ENCODE peak calls at places on chromosomes 4 and X, in seven cellular contexts. Y, V, B, J, R, G and C are unnamed samples.

GRCh38 chrX:115330498-115331138 is 41.1 kb downstream of the LUZP4 start:
- DNase-seq in Y (peak), V (peak), B (peak), J (no peak), R (peak), G (no peak), C (peak)

GRCh38 chrX:10098235-10098819 is 58.4 kb upstream of the CLCN4 start:
- DNase-seq in Y (no peak), V (no peak), B (no peak), J (no peak), R (no peak), G (no peak), C (no peak)

GRCh38 chr4:6372649-6373525 is 99.5 kb downstream of the PPP2R2C start:
- DNase-seq in Y (no peak), V (peak), B (no peak), J (no peak), R (no peak), G (no peak), C (no peak)

GRCh38 chr4:34619531-34620109 is 1624.7 kb downstream of the ARAP2 start:
- DNase-seq in Y (no peak), V (no peak), B (no peak), J (no peak), R (no peak), G (no peak), C (no peak)

GRCh38 chr4:140856692-140857091 is 100.5 kb upstream of the TBC1D9 start:
- DNase-seq in Y (no peak), V (peak), B (peak), J (no peak), R (no peak), G (peak), C (peak)

GRCh38 chrX:40062525-40063193 is 35.1 kb downstream of the BCOR start:
- DNase-seq in Y (no peak), V (no peak), B (peak), J (no peak), R (no peak), G (no peak), C (no peak)

GRCh38 chrX:107676559-107677378 is 48.5 kb downstream of the PRPS1 start:
- DNase-seq in Y (peak), V (peak), B (peak), J (peak), R (no peak), G (peak), C (no peak)

GRCh38 chr4:71189471-71189870 is 149.3 kb upstream of the SLC4A4 start:
- DNase-seq in Y (no peak), V (no peak), B (no peak), J (peak), R (no peak), G (no peak), C (no peak)

GRCh38 chr4:139934786-139935330 is 219.1 kb downstream of the MAML3 start:
- DNase-seq in Y (no peak), V (no peak), B (no peak), J (no peak), R (no peak), G (peak), C (peak)

GRCh38 chr4:155809835-155810234 is 51.0 kb downstream of the GUCY1B1 start:
- DNase-seq in Y (no peak), V (no peak), B (no peak), J (peak), R (no peak), G (peak), C (peak)

GRCh38 chr4:38119663-38120374 is 159.6 kb downstream of the PTTG2 start:
- DNase-seq in Y (no peak), V (peak), B (no peak), J (peak), R (no peak), G (no peak), C (no peak)

GRCh38 chr4:83552085-83552484 is 16.2 kb downstream of the GPAT3 start:
- DNase-seq in Y (no peak), V (peak), B (no peak), J (no peak), R (no peak), G (no peak), C (no peak)

GRCh38 chrX:141969706-141970105 is 66.0 kb downstream of the MAGEC1 start:
- DNase-seq in Y (no peak), V (no peak), B (no peak), J (no peak), R (no peak), G (no peak), C (no peak)

GRCh38 chr4:145679991-145680455 is at the start of gene C4orf51:
- DNase-seq in Y (no peak), V (peak), B (no peak), J (peak), R (no peak), G (no peak), C (peak)

GRCh38 chr4:39384563-39384962 is 18.4 kb upstream of the RFC1 start:
- DNase-seq in Y (no peak), V (no peak), B (no peak), J (no peak), R (no peak), G (no peak), C (no peak)

GRCh38 chr4:39365360-39365759 is 802 bp downstream of the RFC1 start:
- DNase-seq in Y (no peak), V (no peak), B (no peak), J (no peak), R (no peak), G (no peak), C (no peak)

GRCh38 chr4:6885953-6886557 is 23.6 kb upstream of the TBC1D14 start:
- DNase-seq in Y (peak), V (no peak), B (peak), J (no peak), R (no peak), G (peak), C (no peak)

GRCh38 chrX:70042399-70043371 is 7.1 kb downstream of the AWAT2 start:
- DNase-seq in Y (no peak), V (peak), B (no peak), J (no peak), R (no peak), G (no peak), C (no peak)

GRCh38 chr4:118869808-118870342 is 18.8 kb upstream of the SYNPO2 start:
- DNase-seq in Y (no peak), V (no peak), B (no peak), J (peak), R (no peak), G (no peak), C (no peak)

GRCh38 chr4:144712775-144713174 is 66.8 kb downstream of the HHIP start:
- DNase-seq in Y (no peak), V (no peak), B (no peak), J (peak), R (no peak), G (no peak), C (no peak)

GRCh38 chr4:155692990-155693659 is 26.5 kb downstream of the GUCY1A1 start:
- DNase-seq in Y (no peak), V (no peak), B (no peak), J (no peak), R (no peak), G (no peak), C (no peak)

GRCh38 chr4:165874072-165874798 is 1.2 kb downstream of the TLL1 start:
- DNase-seq in Y (no peak), V (peak), B (no peak), J (no peak), R (no peak), G (no peak), C (no peak)

GRCh38 chrX:14014526-14014925 is 15.2 kb downstream of the GEMIN8 start:
- DNase-seq in Y (no peak), V (no peak), B (no peak), J (no peak), R (no peak), G (no peak), C (no peak)

GRCh38 chr4:15436515-15436914 is 8.7 kb downstream of the C1QTNF7 start:
- DNase-seq in Y (peak), V (no peak), B (no peak), J (peak), R (no peak), G (no peak), C (peak)

GRCh38 chr4:120517966-120518365 is 404.6 kb downstream of the PRDM5 start:
- DNase-seq in Y (no peak), V (peak), B (peak), J (peak), R (no peak), G (no peak), C (no peak)